ENCODE peak calls at places on chromosome 20, in nine cellular contexts. M, L, O, H, Q, J, V, D and S are unnamed samples.

GRCh38 chr20:45905505-45906079 is 6.4 kb downstream of the PLTP start:
- DNase-seq in J (no peak), Q (peak), D (peak), O (no peak), M (no peak), L (no peak), H (peak), V (peak), S (no peak)

GRCh38 chr20:51565741-51566140 is 23.2 kb upstream of the NFATC2 start:
- DNase-seq in O (no peak), J (no peak), L (peak), Q (no peak), V (peak), D (no peak), H (no peak), M (no peak), S (no peak)

GRCh38 chr20:21067255-21067654 is 38.9 kb downstream of the LINC00237 start:
- DNase-seq in Q (no peak), M (no peak), H (no peak), L (no peak), V (no peak), D (no peak), J (no peak), O (no peak), S (no peak)

GRCh38 chr20:64077876-64078551 is 1.3 kb downstream of the RGS19 start:
- DNase-seq in H (no peak), V (no peak), M (no peak), O (no peak), Q (no peak), L (no peak), D (no peak), J (peak), S (no peak)

GRCh38 chr20:6863798-6864201 is 96.3 kb downstream of the BMP2 start:
- DNase-seq in J (no peak), V (peak), M (no peak), H (no peak), O (no peak), L (no peak), Q (no peak), D (no peak), S (no peak)

GRCh38 chr20:4585104-4585753 is 136.5 kb upstream of the PRND start:
- DNase-seq in V (no peak), Q (no peak), H (peak), M (no peak), D (no peak), O (no peak), L (peak), J (no peak), S (no peak)

GRCh38 chr20:6057704-6058103 is 3.8 kb upstream of the LRRN4 start:
- DNase-seq in V (no peak), M (no peak), Q (no peak), D (no peak), J (peak), O (no peak), L (no peak), H (no peak), S (no peak)

GRCh38 chr20:33561981-33562601 is 72.2 kb downstream of the CBFA2T2 start:
- DNase-seq in H (peak), J (peak), M (peak), O (peak), V (peak), Q (peak), D (peak), L (peak), S (peak)

GRCh38 chr20:7792131-7792869 is 148.0 kb downstream of the HAO1 start:
- DNase-seq in M (no peak), D (no peak), L (peak), H (peak), V (peak), O (no peak), Q (no peak), J (no peak), S (no peak)

GRCh38 chr20:50395258-50395729 is 114.9 kb upstream of the PTPN1 start:
- DNase-seq in J (no peak), D (no peak), L (no peak), O (no peak), H (peak), M (peak), Q (no peak), V (peak), S (no peak)

GRCh38 chr20:13262302-13262650 is 41.2 kb downstream of the ISM1 start:
- DNase-seq in V (no peak), L (no peak), H (no peak), D (no peak), M (no peak), O (no peak), J (no peak), Q (no peak), S (no peak)

GRCh38 chr20:13262701-13263335 is 41.7 kb downstream of the ISM1 start:
- DNase-seq in H (peak), D (no peak), V (no peak), M (no peak), J (no peak), L (no peak), O (no peak), Q (no peak), S (peak)

GRCh38 chr20:13261460-13262301 is 40.6 kb downstream of the ISM1 start:
- DNase-seq in Q (peak), V (peak), M (peak), J (peak), D (no peak), L (peak), H (peak), O (no peak), S (peak)

GRCh38 chr20:13264902-13265301 is 43.8 kb downstream of the ISM1 start:
- DNase-seq in V (no peak), M (no peak), Q (no peak), L (no peak), O (no peak), J (no peak), D (no peak), H (no peak), S (no peak)

GRCh38 chr20:13263451-13263850 is 42.4 kb downstream of the ISM1 start:
- DNase-seq in H (no peak), D (no peak), M (no peak), O (no peak), J (no peak), L (no peak), Q (no peak), V (no peak), S (no peak)
- H3K4me3 ChIP-seq in H (no peak), D (no peak), M (no peak), O (no peak), J (no peak), L (no peak), Q (no peak), V (no peak), S (no peak)

GRCh38 chr20:911882-912600 is 4.1 kb downstream of the ANGPT4 start:
- DNase-seq in J (peak), V (no peak), D (no peak), Q (no peak), M (no peak), O (no peak), L (no peak), H (peak), S (no peak)
- TF ChIP-seq CTCF in J (peak), V (no peak), D (no peak), Q (no peak), M (no peak), O (no peak), L (no peak), H (peak), S (no peak)

DNA sequence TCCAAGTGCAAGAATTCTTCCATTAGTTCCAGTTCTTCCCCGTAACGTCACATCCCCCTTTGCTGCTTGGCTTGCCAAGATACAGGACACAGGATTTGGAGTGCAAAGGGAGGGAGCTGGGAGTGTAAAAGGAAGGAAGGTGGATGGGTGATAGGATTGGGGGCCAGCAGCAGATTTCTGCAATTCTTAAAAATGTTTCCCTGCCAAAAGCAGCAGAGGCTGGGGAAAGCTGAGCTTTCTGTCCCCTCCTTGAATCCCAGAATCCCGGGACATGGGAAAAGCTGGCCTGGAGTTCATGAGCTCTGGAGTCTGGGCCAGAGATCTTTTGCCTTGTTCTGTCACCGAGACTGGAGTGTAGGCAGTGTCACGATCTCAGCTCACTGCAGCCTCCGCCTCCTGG is 60.0 kb upstream of the EPB41L1 start:
- DNase-seq in V (peak), Q (no peak), O (no peak), L (peak), M (peak), J (peak), D (no peak), H (no peak), S (no peak)
- H3K4me3 ChIP-seq in V (no peak), Q (peak), O (no peak), L (peak), M (peak), J (no peak), D (no peak), H (peak), S (peak)

DNA sequence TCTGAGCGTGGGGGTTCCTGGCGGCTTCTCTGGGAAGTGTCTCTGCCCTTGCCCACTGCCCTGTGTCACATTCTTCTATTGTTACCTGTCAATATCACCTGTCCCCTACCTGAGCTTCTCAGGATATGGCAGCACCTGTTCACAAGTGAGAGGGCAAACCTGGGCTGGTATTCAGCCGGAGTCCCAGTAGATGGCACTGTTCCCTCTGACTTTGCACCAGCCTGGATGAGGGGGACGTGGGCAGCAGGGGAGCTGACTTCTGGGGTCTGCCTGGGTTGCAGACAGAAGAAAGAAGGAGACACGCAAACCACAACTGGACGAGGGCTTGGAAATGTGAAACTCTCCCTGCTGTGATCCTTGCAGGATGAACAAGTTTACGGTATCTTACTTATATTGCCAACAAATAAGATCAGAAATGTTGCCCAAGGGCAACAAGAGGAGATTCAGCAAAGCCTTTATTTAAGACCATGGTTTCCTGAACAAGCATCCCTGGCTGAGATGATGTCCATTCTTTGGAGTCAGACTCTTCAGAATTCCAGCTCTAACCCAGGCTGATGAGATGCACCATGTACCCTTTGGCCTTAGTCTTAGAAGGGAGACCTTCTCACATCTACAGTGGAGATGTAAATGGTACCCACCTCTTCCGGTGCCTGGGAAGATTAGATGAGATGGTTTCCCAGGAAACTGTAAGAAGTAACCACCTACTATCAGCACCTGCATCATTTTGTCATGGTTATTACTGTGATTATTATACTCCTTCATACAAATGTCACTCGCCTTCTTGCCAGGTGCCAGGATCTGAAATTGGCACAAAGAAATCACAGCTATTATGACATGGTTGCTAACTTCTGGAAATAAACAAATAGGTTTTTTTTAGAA is 400.0 kb upstream of the CDH4 start:
- DNase-seq in V (no peak), J (peak), D (no peak), L (no peak), Q (no peak), H (no peak), O (no peak), M (no peak), S (no peak)
- TF ChIP-seq CTCF in V (peak), J (peak), D (peak), L (no peak), Q (peak), H (peak), O (peak), M (peak), S (peak)

DNA sequence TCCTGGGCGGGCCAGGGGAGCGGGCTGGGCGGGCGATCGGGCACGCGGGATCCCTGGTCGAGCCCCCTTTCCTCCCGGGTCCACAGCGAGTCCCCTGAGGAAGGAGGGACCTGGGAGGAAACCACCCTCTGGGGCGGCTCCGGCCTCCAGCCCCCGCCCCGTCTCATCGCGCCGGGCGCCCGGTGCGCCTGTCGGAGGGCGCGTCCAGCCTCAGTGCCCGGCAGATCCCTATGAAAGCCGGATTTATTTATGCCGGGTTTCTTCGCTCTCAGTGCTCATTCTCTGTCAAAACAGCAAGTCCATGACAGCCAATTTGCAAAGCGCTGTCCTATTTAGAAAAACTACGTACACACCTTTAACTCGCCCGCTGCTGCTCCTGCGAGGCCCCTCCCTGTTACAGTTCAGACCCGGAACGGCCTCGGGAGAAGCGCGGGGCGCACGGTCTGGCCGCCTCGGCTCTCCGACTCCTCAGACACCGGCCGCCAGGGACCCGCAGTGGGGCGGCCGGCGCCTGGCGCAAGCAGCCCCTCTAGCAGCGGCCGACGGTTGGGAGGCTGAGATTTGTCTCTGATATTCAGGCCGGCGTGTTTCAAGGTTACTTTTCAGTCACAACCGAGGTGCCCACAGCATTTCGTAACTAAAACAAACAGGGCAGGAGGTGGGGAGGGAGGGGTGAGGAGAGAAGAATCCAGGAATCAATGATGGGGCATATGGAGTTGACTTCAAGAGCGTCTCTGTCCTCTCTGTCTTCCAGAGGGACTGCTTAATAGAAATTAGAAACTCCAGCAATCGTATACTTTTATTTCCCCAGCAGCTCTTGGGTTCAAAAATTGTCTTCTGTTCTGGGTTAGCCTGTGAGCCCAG is 782 bp upstream of the FOXA2 start:
- DNase-seq in M (no peak), H (peak), O (no peak), Q (no peak), D (no peak), V (no peak), L (no peak), J (peak), S (no peak)
- H3K4me3 ChIP-seq in M (no peak), H (peak), O (no peak), Q (peak), D (no peak), V (no peak), L (peak), J (peak), S (no peak)

DNA sequence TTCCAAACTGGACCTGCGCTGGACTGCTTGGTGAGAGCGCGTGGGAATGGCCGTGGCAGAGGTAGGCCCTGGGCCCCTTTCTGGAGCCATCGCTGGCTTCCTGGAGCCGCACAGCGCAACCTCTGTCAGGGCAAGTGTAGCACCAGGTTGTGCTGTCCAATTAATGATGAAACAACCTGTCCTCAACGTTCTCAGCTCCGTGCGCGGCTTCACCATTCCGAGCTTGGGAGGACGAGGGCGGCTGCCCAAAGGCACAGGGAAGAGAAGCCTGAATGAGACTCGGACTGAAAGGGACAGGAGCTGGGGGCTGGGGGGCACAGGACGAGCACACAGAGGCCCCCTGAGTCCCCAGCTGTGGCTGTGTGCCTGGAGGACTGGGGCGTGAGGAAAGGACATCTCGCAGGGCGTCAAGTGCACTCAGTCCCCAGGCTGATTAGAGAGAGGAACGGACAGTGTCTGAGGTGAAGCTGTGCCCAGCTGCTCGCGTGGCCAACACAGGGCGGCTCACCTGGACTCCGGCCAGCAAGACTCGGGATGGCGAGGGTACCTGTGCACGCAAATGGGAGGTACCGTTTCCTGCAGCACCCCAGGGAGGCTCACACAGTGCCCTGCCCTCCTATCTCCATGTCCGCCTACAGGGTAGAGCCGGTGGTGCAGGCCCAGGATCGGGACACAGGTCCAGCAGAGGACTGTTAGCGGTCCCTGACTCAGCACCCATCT is 403.3 kb downstream of the TAF4 start:
- DNase-seq in O (no peak), J (peak), M (no peak), Q (no peak), D (no peak), H (no peak), L (no peak), V (no peak), S (no peak)
- TF ChIP-seq CTCF in O (peak), J (peak), M (no peak), Q (no peak), D (no peak), H (peak), L (no peak), V (no peak), S (no peak)

GRCh38 chr20:32360333-32360634 is 2.2 kb downstream of the ASXL1 start:
- DNase-seq in J (no peak), V (no peak), M (no peak), O (no peak), L (no peak), H (no peak), D (no peak), Q (no peak), S (no peak)
- H3K4me3 ChIP-seq in J (peak), V (peak), M (no peak), O (peak), L (peak), H (peak), D (peak), Q (peak), S (peak)